ENCODE peak calls at places on chromosomes 16 and 17, in nine cellular contexts. R, N, Q, X, H, E, D, C and A are unnamed samples. For H3K4me1, the result is how much of the 10 kb centered on the place peaks cover.

GRCh38 chr16:58010886-58011285 is 9.7 kb downstream of the USB1 start:
- DNase-seq in H (no peak), R (no peak), N (no peak), E (no peak), C (no peak), D (no peak), X (no peak), Q (no peak), A (no peak)

GRCh38 chr17:82938486-82939212 is 98.8 kb upstream of the ZNF750 start:
- DNase-seq in X (no peak), Q (no peak), N (no peak), H (no peak), C (no peak), D (no peak), R (no peak), E (no peak), A (no peak)

GRCh38 chr17:45276031-45276430 is 14.1 kb upstream of the SPATA32 start:
- DNase-seq in D (peak), X (no peak), N (peak), C (no peak), Q (no peak), E (no peak), H (no peak), R (peak), A (no peak)

GRCh38 chr17:64420143-64420670 is 28.7 kb upstream of the MILR1 start:
- DNase-seq in E (peak), H (peak), X (peak), D (peak), Q (peak), N (peak), C (peak), R (peak), A (peak)

GRCh38 chr16:53504665-53505064 is 1.7 kb upstream of the AKTIP start:
- DNase-seq in X (no peak), C (no peak), E (no peak), H (peak), D (no peak), N (peak), Q (peak), R (peak), A (peak)

GRCh38 chr16:4393243-4393606 is 21.6 kb downstream of the VASN start:
- DNase-seq in D (no peak), N (no peak), C (no peak), E (no peak), X (no peak), H (no peak), R (no peak), Q (peak), A (peak)

GRCh38 chr17:83089322-83090156 is 10.1 kb downstream of the METRNL start:
- DNase-seq in D (no peak), C (no peak), E (no peak), R (no peak), H (no peak), X (no peak), N (no peak), Q (peak), A (no peak)

GRCh38 chr17:74525781-74526288 is 5.4 kb downstream of the CD300LB start:
- DNase-seq in X (no peak), Q (no peak), N (no peak), C (peak), D (no peak), E (no peak), H (no peak), R (no peak), A (no peak)

GRCh38 chr17:64291268-64291851 is 28.3 kb upstream of the TEX2 start:
- DNase-seq in C (no peak), D (no peak), H (no peak), N (no peak), X (no peak), Q (no peak), E (no peak), R (no peak), A (no peak)

DNA sequence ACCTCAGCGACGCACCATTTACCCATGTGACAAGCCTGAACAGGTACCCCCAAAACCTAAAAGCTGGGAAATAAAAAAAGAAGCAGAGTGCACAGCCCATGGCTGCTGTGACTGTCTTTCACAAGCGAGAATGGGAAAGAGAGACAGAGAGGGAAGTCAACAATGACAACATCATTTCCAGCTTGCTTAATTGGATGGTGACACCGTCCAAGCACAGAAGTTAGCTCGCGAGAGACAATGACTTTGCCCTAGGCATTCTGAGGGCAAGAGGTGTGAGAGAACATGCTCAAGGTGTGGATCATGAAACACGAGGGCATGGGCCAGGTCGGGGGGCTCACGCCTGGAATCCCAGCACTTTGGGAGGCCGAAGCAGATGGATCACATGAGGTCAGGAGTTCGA is 19.3 kb upstream of the NSMCE1 start:
- DNase-seq in C (no peak), H (no peak), Q (no peak), R (no peak), X (no peak), N (no peak), D (no peak), E (no peak), A (no peak)
- H3K4me1 ChIP-seq in C (under half), H (under half), Q (under half), R (under half), X (under half), N (under half), D (under half), E (under half), A (under half)

GRCh38 chr17:29622337-29623282 is at the start of gene CORO6:
- DNase-seq in N (peak), E (no peak), Q (peak), H (peak), C (peak), X (peak), R (peak), D (peak), A (no peak)

GRCh38 chr17:29625037-29625750 is 2.5 kb upstream of the CORO6 start:
- DNase-seq in R (no peak), X (no peak), H (no peak), C (peak), D (peak), E (peak), Q (peak), N (peak), A (no peak)

GRCh38 chr17:29621751-29622194 is 939 bp downstream of the CORO6 start:
- DNase-seq in Q (no peak), H (no peak), N (no peak), E (no peak), C (no peak), R (no peak), D (no peak), X (no peak), A (no peak)

GRCh38 chr17:29624586-29624985 is 1.9 kb upstream of the CORO6 start:
- DNase-seq in C (no peak), D (no peak), X (no peak), H (no peak), N (no peak), Q (no peak), E (no peak), R (no peak), A (no peak)

GRCh38 chr17:29623283-29623647 is 553 bp upstream of the CORO6 start:
- DNase-seq in H (no peak), E (no peak), R (no peak), C (no peak), D (no peak), Q (no peak), X (no peak), N (no peak), A (no peak)
- H2AFZ ChIP-seq in H (peak), E (peak), R (peak), C (no peak), D (no peak), Q (no peak), X (peak), N (peak), A (peak)

DNA sequence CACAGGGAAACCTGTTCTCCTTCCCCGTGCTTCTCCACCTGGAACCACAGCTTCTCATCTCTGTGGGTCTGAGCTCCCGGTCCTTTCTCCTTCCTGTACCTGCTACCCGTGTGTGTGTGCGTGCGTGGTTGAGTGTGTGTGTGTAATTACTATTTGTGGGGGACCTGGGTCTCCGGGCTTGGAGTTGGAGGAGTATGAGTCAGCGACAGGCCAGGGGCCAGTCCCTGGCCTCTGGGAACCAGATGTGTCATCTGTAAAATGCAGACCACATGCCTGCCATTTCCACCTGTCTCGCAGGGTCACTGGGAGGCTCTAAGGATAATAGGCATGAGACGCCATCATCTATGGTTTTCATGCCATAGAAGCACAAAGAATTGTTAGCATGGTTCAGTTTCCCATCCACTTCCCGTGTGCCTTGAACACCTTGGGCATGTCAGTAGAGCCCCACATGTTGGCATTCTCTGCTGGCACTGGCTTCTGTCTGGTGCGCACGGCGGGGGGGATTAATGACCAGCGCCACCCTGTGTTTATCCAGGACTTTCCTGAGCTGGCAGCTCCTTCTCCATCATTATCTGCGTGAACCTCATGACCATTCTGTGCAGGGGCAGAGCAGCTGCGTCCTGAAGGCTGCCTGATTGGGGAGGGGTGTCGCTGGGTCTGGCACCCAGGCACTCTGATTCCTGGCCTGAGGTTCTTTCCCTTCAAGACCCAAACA is 1.5 kb downstream of the ZNF205 start:
- DNase-seq in H (no peak), Q (peak), X (no peak), N (peak), C (no peak), E (no peak), R (peak), D (no peak), A (no peak)
- H3K9ac ChIP-seq in H (peak), Q (peak), X (no peak), N (peak), C (no peak), E (peak), R (peak), D (no peak), A (peak)

GRCh38 chr16:85911531-85911930 is 12.6 kb downstream of the IRF8 start:
- DNase-seq in E (no peak), C (no peak), H (no peak), D (no peak), Q (no peak), N (no peak), R (no peak), X (no peak), A (no peak)

GRCh38 chr16:85908444-85908843 is 9.5 kb downstream of the IRF8 start:
- DNase-seq in R (no peak), X (no peak), N (no peak), E (no peak), H (no peak), Q (no peak), C (no peak), D (no peak), A (no peak)

GRCh38 chr16:85910854-85911247 is 11.9 kb downstream of the IRF8 start:
- DNase-seq in X (no peak), R (no peak), E (no peak), N (no peak), D (no peak), Q (no peak), H (no peak), C (no peak), A (no peak)

GRCh38 chr16:85910073-85910853 is 11.3 kb downstream of the IRF8 start:
- DNase-seq in D (no peak), N (no peak), R (no peak), Q (no peak), E (no peak), X (no peak), H (no peak), C (no peak), A (no peak)

DNA sequence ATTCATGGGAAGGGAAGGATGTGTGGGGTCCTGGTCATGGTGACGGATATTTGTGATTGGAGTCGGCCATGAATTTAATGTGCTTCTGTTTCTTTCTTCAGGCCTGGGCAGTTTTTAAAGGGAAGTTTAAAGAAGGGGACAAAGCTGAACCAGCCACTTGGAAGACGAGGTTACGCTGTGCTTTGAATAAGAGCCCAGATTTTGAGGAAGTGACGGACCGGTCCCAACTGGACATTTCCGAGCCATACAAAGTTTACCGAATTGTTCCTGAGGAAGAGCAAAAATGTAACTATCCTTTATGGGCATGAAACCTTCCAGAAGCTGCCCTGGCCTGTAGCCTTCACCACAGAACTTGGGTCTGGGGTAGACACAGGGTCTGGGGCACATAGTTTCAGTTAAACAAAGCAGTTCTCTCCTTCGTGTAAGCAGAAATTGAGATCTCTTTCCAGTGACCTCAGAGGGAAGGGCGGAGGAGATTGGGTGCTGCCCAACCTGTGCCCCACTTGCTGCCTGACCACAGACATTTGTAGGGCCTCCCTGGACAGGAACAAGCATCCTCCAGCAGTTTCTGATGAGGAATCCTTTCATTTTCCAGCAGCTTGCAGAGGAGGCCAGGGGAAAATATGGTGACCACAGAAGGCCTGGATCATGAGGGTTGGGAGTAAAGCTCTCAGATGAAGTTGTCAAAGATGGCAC is 10.1 kb downstream of the IRF8 start:
- DNase-seq in H (no peak), N (no peak), X (no peak), E (no peak), D (no peak), Q (no peak), C (no peak), R (no peak), A (no peak)
- H3K4me1 ChIP-seq in H (under half), N (under half), X (under half), E (under half), D (under half), Q (under half), C (under half), R (under half), A (under half)

GRCh38 chr17:58504826-58505351 is 9.5 kb downstream of the MTMR4 start:
- DNase-seq in D (no peak), E (no peak), X (no peak), Q (no peak), H (no peak), N (no peak), R (no peak), C (no peak), A (no peak)
- H2AFZ ChIP-seq in D (no peak), E (no peak), X (no peak), Q (no peak), H (no peak), N (no peak), R (no peak), C (no peak), A (no peak)

GRCh38 chr17:40559016-40559853 is 6.0 kb downstream of the CCR7 start:
- DNase-seq in Q (peak), R (no peak), E (no peak), X (no peak), H (no peak), N (no peak), C (peak), D (no peak), A (no peak)
- H3K9ac ChIP-seq in Q (peak), R (peak), E (no peak), X (peak), H (no peak), N (peak), C (no peak), D (no peak), A (no peak)

DNA sequence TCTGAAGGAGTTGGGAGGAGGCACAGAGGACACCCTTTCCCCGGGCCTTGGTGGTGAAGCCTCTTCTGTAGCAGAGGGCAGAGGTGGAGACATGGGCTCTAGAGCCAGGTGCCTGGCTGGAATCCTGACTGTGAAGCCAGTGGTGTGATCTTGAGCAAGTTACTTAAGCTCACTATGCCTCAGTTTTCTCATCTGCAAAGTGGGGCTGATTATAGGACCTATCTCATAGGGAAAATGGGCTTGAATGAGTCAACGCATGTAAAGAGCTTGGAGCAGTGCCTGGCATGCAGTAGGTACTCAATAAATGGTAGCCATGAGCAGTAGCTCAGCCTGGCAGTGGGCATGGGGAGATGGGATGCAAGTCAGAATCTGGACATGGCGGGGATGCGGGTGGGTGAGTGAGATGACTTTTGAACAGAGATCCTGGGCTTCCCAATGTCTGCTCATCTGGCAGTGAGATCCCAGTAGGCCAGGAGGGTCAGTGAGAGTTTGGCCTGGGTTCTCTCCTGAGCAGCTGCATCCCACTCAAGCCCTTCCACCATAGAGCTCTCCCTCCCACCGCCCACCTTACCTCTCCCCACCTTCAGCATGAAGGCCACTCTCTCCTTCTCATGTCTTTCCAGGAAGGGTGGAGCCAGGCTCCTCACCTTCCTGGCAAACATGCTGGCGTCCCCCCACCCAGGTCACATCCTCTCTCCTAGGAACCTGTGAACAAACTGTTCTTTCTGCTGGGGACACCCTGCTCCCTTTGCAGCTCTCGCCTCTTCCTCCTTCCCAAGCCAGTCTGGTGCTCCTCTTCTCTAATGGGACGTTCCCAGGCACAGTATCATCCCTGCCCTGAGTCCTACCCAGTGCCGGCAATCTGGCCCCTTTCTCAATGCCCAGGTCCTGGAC is 13.1 kb upstream of the SP2 start:
- DNase-seq in D (no peak), C (no peak), R (no peak), N (no peak), X (no peak), Q (no peak), H (no peak), E (no peak), A (no peak)
- H3K4me1 ChIP-seq in D (under half), C (under half), R (under half), N (under half), X (under half), Q (under half), H (under half), E (under half), A (under half)

GRCh38 chr17:36919407-36919968 is 17.8 kb upstream of the LHX1 start:
- DNase-seq in X (no peak), N (no peak), H (no peak), D (no peak), Q (no peak), C (no peak), E (no peak), R (no peak), A (no peak)

GRCh38 chr17:36921131-36921851 is 16.0 kb upstream of the LHX1 start:
- DNase-seq in Q (peak), E (peak), D (no peak), C (peak), H (no peak), X (no peak), R (peak), N (peak), A (peak)

GRCh38 chr17:36922175-36922574 is 15.1 kb upstream of the LHX1 start:
- DNase-seq in D (no peak), R (no peak), C (no peak), H (no peak), Q (no peak), N (no peak), E (no peak), X (no peak), A (no peak)

GRCh38 chr17:36918260-36918691 is 19.0 kb upstream of the LHX1 start:
- DNase-seq in H (no peak), X (no peak), C (peak), R (no peak), N (peak), D (no peak), Q (peak), E (peak), A (no peak)

GRCh38 chr17:36920032-36921000 is 17.0 kb upstream of the LHX1 start:
- DNase-seq in N (peak), X (no peak), Q (no peak), E (peak), D (no peak), C (peak), R (peak), H (no peak), A (no peak)
- H2AFZ ChIP-seq in N (peak), X (peak), Q (no peak), E (no peak), D (no peak), C (no peak), R (no peak), H (no peak), A (peak)

GRCh38 chr16:54923055-54923473 is 7.6 kb upstream of the IRX5 start:
- DNase-seq in D (no peak), Q (no peak), E (no peak), X (no peak), C (no peak), R (no peak), N (no peak), H (no peak), A (no peak)
- H3K9ac ChIP-seq in D (no peak), Q (no peak), E (no peak), X (no peak), C (no peak), R (no peak), N (no peak), H (no peak), A (no peak)

DNA sequence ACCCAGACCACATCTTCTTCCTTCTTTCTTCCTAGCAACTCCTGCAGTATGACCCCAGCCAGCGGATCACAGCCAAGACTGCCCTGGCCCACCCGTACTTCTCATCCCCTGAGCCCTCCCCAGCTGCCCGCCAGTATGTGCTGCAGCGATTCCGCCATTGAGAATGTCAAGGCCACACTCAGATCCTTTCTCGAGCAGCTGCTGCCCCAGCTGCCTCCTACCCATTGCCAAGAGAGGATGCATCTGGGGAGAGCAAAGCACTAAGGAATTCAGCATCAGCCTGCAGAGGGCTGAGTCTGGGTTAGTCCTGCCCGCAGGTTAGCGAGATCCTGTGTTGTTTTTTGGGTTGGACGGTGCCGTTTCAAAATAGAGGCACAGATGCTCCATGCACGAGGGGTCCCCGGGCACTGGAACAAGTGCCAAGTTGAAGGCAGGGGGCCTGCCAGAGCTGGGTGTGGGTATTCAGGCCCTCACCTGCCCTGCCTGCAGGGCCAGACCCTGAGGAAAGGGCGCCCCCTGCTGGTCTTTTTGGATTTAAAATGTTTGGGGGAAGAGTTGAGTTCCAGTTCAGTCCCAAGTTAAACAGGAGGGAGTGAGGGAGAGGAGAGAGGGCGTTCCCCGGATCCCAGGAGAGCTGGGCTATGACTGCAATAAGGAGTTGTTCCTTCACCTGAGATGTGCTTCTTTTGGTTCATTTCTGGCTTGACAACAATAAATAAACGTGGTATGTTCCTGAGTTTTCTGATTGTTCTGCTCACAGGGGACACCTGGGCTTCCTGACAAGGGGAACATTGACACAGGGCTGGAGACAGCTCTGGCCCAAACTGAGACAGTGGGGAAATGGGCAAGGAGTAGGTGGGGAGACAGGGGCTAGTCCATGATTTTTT is 4.9 kb downstream of the CDK3 start:
- DNase-seq in C (peak), X (peak), H (peak), N (peak), Q (peak), E (peak), D (peak), R (peak), A (peak)
- H3K4me1 ChIP-seq in C (under half), X (under half), H (under half), N (under half), Q (under half), E (under half), D (under half), R (under half), A (under half)